ENCODE peak calls at places on chromosomes 5 and 9, in five cellular contexts. O is activated T-cell treated with anti-CD3 and anti-CD28 coated beads for 48 hours; D is CD8-positive, alpha-beta memory T cell; I is tibial artery; G is epithelial cell of esophagus. U is an unnamed sample.

GRCh38 chr9:136244116-136244775 is 1.4 kb downstream of the QSOX2 start:
- DNase-seq in O (peak), D (no peak), I (no peak), G (no peak), U (peak)

GRCh38 chr9:38022995-38023394 is 46.0 kb downstream of the SHB start:
- DNase-seq in O (no peak), D (no peak), I (no peak), G (peak), U (no peak)

GRCh38 chr9:118331622-118332045 is 627.4 kb downstream of the TLR4 start:
- DNase-seq in O (no peak), D (no peak), I (no peak), G (peak), U (no peak)

GRCh38 chr9:133715295-133715865 is 22.8 kb downstream of the SARDH start:
- DNase-seq in O (no peak), D (no peak), I (no peak), G (no peak), U (no peak)

GRCh38 chr5:177446184-177447065 is at the start of gene PRR7:
- DNase-seq in O (peak), D (peak), I (no peak), G (peak), U (peak)

GRCh38 chr5:115888027-115888426 is 46.3 kb downstream of the AP3S1 start:
- DNase-seq in O (no peak), D (no peak), I (no peak), G (peak), U (no peak)

GRCh38 chr5:98349251-98349989 is 424.0 kb upstream of the RGMB start:
- DNase-seq in O (no peak), D (no peak), I (no peak), G (peak), U (no peak)

GRCh38 chr5:159405611-159406031 is 75.3 kb upstream of the IL12B start:
- DNase-seq in O (no peak), D (no peak), I (no peak), G (no peak), U (no peak)

GRCh38 chr5:91499943-91500531 is 116.9 kb upstream of the ARRDC3 start:
- DNase-seq in O (no peak), D (no peak), I (no peak), G (peak), U (peak)

GRCh38 chr5:179265529-179266290 is 79.6 kb downstream of the ADAMTS2 start:
- DNase-seq in O (no peak), D (no peak), I (peak), G (peak), U (no peak)

GRCh38 chr5:140588311-140589070 is 23.9 kb downstream of the SLC35A4 start:
- DNase-seq in O (no peak), D (no peak), I (no peak), G (no peak), U (no peak)